ENCODE peak calls at places on chromosomes 6 and 20, in nine cellular contexts. One of them, this sample, is unnamed.

GRCh38 chr20:20405619-20406018 is 37.7 kb downstream of the INSM1 start:
- DNase-seq in stimulated activated CD4-positive, alpha-beta T cell treated with anti-CD3 and anti-CD28 coated beads, Interleukin-2, amount 100 ng/mL, for 48 hours: no peak
- DNase-seq in germinal center: no peak
- DNase-seq in choroid plexus epithelial cell: no peak
- DNase-seq in stimulated activated effector memory CD8-positive, alpha-beta T cell treated with anti-CD3 and anti-CD28 coated beads, Interleukin-12 subunit alpha, Interleukin-12 subunit beta, amount 100 ng/mL, for 72 hours: no peak
- DNase-seq in mesendoderm: no peak
- DNase-seq in lung: no peak
- DNase-seq in C1 segment of cervical spinal cord: no peak
- DNase-seq in mammary epithelial cell: no peak
- DNase-seq in this sample: no peak

GRCh38 chr6:160837146-160837545 is 135.1 kb downstream of the PLG start:
- DNase-seq in stimulated activated CD4-positive, alpha-beta T cell treated with anti-CD3 and anti-CD28 coated beads, Interleukin-2, amount 100 ng/mL, for 48 hours: no peak
- DNase-seq in germinal center: no peak
- DNase-seq in choroid plexus epithelial cell: no peak
- DNase-seq in stimulated activated effector memory CD8-positive, alpha-beta T cell treated with anti-CD3 and anti-CD28 coated beads, Interleukin-12 subunit alpha, Interleukin-12 subunit beta, amount 100 ng/mL, for 72 hours: no peak
- DNase-seq in mesendoderm: peak
- DNase-seq in lung: no peak
- DNase-seq in C1 segment of cervical spinal cord: no peak
- DNase-seq in mammary epithelial cell: no peak
- DNase-seq in this sample: no peak

GRCh38 chr20:46954490-46955038 is 59.9 kb downstream of the EYA2 start:
- DNase-seq in stimulated activated CD4-positive, alpha-beta T cell treated with anti-CD3 and anti-CD28 coated beads, Interleukin-2, amount 100 ng/mL, for 48 hours: no peak
- DNase-seq in germinal center: no peak
- DNase-seq in choroid plexus epithelial cell: peak
- DNase-seq in stimulated activated effector memory CD8-positive, alpha-beta T cell treated with anti-CD3 and anti-CD28 coated beads, Interleukin-12 subunit alpha, Interleukin-12 subunit beta, amount 100 ng/mL, for 72 hours: no peak
- DNase-seq in mesendoderm: no peak
- DNase-seq in lung: no peak
- DNase-seq in C1 segment of cervical spinal cord: no peak
- DNase-seq in mammary epithelial cell: peak
- DNase-seq in this sample: peak

GRCh38 chr20:25461766-25462165 is 54.3 kb downstream of the GINS1 start:
- DNase-seq in stimulated activated CD4-positive, alpha-beta T cell treated with anti-CD3 and anti-CD28 coated beads, Interleukin-2, amount 100 ng/mL, for 48 hours: no peak
- DNase-seq in germinal center: no peak
- DNase-seq in choroid plexus epithelial cell: no peak
- DNase-seq in stimulated activated effector memory CD8-positive, alpha-beta T cell treated with anti-CD3 and anti-CD28 coated beads, Interleukin-12 subunit alpha, Interleukin-12 subunit beta, amount 100 ng/mL, for 72 hours: no peak
- DNase-seq in mesendoderm: no peak
- DNase-seq in lung: no peak
- DNase-seq in C1 segment of cervical spinal cord: no peak
- DNase-seq in mammary epithelial cell: no peak
- DNase-seq in this sample: no peak

GRCh38 chr20:44586986-44587980 is 4.9 kb downstream of the PKIG start:
- DNase-seq in stimulated activated CD4-positive, alpha-beta T cell treated with anti-CD3 and anti-CD28 coated beads, Interleukin-2, amount 100 ng/mL, for 48 hours: no peak
- DNase-seq in germinal center: no peak
- DNase-seq in choroid plexus epithelial cell: peak
- DNase-seq in stimulated activated effector memory CD8-positive, alpha-beta T cell treated with anti-CD3 and anti-CD28 coated beads, Interleukin-12 subunit alpha, Interleukin-12 subunit beta, amount 100 ng/mL, for 72 hours: no peak
- DNase-seq in mesendoderm: no peak
- DNase-seq in lung: no peak
- DNase-seq in C1 segment of cervical spinal cord: no peak
- DNase-seq in mammary epithelial cell: no peak
- DNase-seq in this sample: no peak

GRCh38 chr6:4794140-4794707 is 18.0 kb downstream of the CDYL start:
- DNase-seq in stimulated activated CD4-positive, alpha-beta T cell treated with anti-CD3 and anti-CD28 coated beads, Interleukin-2, amount 100 ng/mL, for 48 hours: no peak
- DNase-seq in germinal center: no peak
- DNase-seq in choroid plexus epithelial cell: no peak
- DNase-seq in stimulated activated effector memory CD8-positive, alpha-beta T cell treated with anti-CD3 and anti-CD28 coated beads, Interleukin-12 subunit alpha, Interleukin-12 subunit beta, amount 100 ng/mL, for 72 hours: no peak
- DNase-seq in mesendoderm: no peak
- DNase-seq in lung: no peak
- DNase-seq in C1 segment of cervical spinal cord: peak
- DNase-seq in mammary epithelial cell: no peak
- DNase-seq in this sample: no peak

GRCh38 chr20:22414354-22414753 is 170.0 kb downstream of the FOXA2 start:
- DNase-seq in stimulated activated CD4-positive, alpha-beta T cell treated with anti-CD3 and anti-CD28 coated beads, Interleukin-2, amount 100 ng/mL, for 48 hours: no peak
- DNase-seq in germinal center: no peak
- DNase-seq in choroid plexus epithelial cell: no peak
- DNase-seq in stimulated activated effector memory CD8-positive, alpha-beta T cell treated with anti-CD3 and anti-CD28 coated beads, Interleukin-12 subunit alpha, Interleukin-12 subunit beta, amount 100 ng/mL, for 72 hours: no peak
- DNase-seq in mesendoderm: no peak
- DNase-seq in lung: no peak
- DNase-seq in C1 segment of cervical spinal cord: no peak
- DNase-seq in mammary epithelial cell: no peak
- DNase-seq in this sample: no peak

GRCh38 chr6:88566746-88567534 is 396.5 kb downstream of the RNGTT start:
- DNase-seq in stimulated activated CD4-positive, alpha-beta T cell treated with anti-CD3 and anti-CD28 coated beads, Interleukin-2, amount 100 ng/mL, for 48 hours: no peak
- DNase-seq in germinal center: peak
- DNase-seq in choroid plexus epithelial cell: no peak
- DNase-seq in stimulated activated effector memory CD8-positive, alpha-beta T cell treated with anti-CD3 and anti-CD28 coated beads, Interleukin-12 subunit alpha, Interleukin-12 subunit beta, amount 100 ng/mL, for 72 hours: no peak
- DNase-seq in mesendoderm: peak
- DNase-seq in lung: no peak
- DNase-seq in C1 segment of cervical spinal cord: no peak
- DNase-seq in mammary epithelial cell: no peak
- DNase-seq in this sample: no peak

GRCh38 chr20:59242714-59243626 is 57.4 kb upstream of the EDN3 start:
- DNase-seq in stimulated activated CD4-positive, alpha-beta T cell treated with anti-CD3 and anti-CD28 coated beads, Interleukin-2, amount 100 ng/mL, for 48 hours: no peak
- DNase-seq in germinal center: no peak
- DNase-seq in choroid plexus epithelial cell: no peak
- DNase-seq in stimulated activated effector memory CD8-positive, alpha-beta T cell treated with anti-CD3 and anti-CD28 coated beads, Interleukin-12 subunit alpha, Interleukin-12 subunit beta, amount 100 ng/mL, for 72 hours: peak
- DNase-seq in mesendoderm: no peak
- DNase-seq in lung: no peak
- DNase-seq in C1 segment of cervical spinal cord: no peak
- DNase-seq in mammary epithelial cell: peak
- DNase-seq in this sample: no peak

GRCh38 chr6:123321020-123321419 is 315.7 kb downstream of the TRDN start:
- DNase-seq in stimulated activated CD4-positive, alpha-beta T cell treated with anti-CD3 and anti-CD28 coated beads, Interleukin-2, amount 100 ng/mL, for 48 hours: no peak
- DNase-seq in germinal center: no peak
- DNase-seq in choroid plexus epithelial cell: no peak
- DNase-seq in stimulated activated effector memory CD8-positive, alpha-beta T cell treated with anti-CD3 and anti-CD28 coated beads, Interleukin-12 subunit alpha, Interleukin-12 subunit beta, amount 100 ng/mL, for 72 hours: no peak
- DNase-seq in mesendoderm: no peak
- DNase-seq in lung: no peak
- DNase-seq in C1 segment of cervical spinal cord: no peak
- DNase-seq in mammary epithelial cell: no peak
- DNase-seq in this sample: no peak

GRCh38 chr6:39276379-39276995 is 37.7 kb downstream of the KCNK17 start:
- DNase-seq in stimulated activated CD4-positive, alpha-beta T cell treated with anti-CD3 and anti-CD28 coated beads, Interleukin-2, amount 100 ng/mL, for 48 hours: no peak
- DNase-seq in germinal center: no peak
- DNase-seq in choroid plexus epithelial cell: no peak
- DNase-seq in stimulated activated effector memory CD8-positive, alpha-beta T cell treated with anti-CD3 and anti-CD28 coated beads, Interleukin-12 subunit alpha, Interleukin-12 subunit beta, amount 100 ng/mL, for 72 hours: no peak
- DNase-seq in mesendoderm: no peak
- DNase-seq in lung: no peak
- DNase-seq in C1 segment of cervical spinal cord: no peak
- DNase-seq in mammary epithelial cell: no peak
- DNase-seq in this sample: no peak

GRCh38 chr6:128667339-128667858 is 147.0 kb upstream of the PTPRK start:
- DNase-seq in stimulated activated CD4-positive, alpha-beta T cell treated with anti-CD3 and anti-CD28 coated beads, Interleukin-2, amount 100 ng/mL, for 48 hours: no peak
- DNase-seq in germinal center: no peak
- DNase-seq in choroid plexus epithelial cell: no peak
- DNase-seq in stimulated activated effector memory CD8-positive, alpha-beta T cell treated with anti-CD3 and anti-CD28 coated beads, Interleukin-12 subunit alpha, Interleukin-12 subunit beta, amount 100 ng/mL, for 72 hours: no peak
- DNase-seq in mesendoderm: no peak
- DNase-seq in lung: no peak
- DNase-seq in C1 segment of cervical spinal cord: no peak
- DNase-seq in mammary epithelial cell: no peak
- DNase-seq in this sample: no peak

GRCh38 chr6:163226836-163227485 is 187.6 kb upstream of the QKI start:
- DNase-seq in stimulated activated CD4-positive, alpha-beta T cell treated with anti-CD3 and anti-CD28 coated beads, Interleukin-2, amount 100 ng/mL, for 48 hours: no peak
- DNase-seq in germinal center: no peak
- DNase-seq in choroid plexus epithelial cell: peak
- DNase-seq in stimulated activated effector memory CD8-positive, alpha-beta T cell treated with anti-CD3 and anti-CD28 coated beads, Interleukin-12 subunit alpha, Interleukin-12 subunit beta, amount 100 ng/mL, for 72 hours: no peak
- DNase-seq in mesendoderm: no peak
- DNase-seq in lung: no peak
- DNase-seq in C1 segment of cervical spinal cord: no peak
- DNase-seq in mammary epithelial cell: peak
- DNase-seq in this sample: no peak

GRCh38 chr6:151443911-151444621 is 7.9 kb downstream of the RMND1 start:
- DNase-seq in stimulated activated CD4-positive, alpha-beta T cell treated with anti-CD3 and anti-CD28 coated beads, Interleukin-2, amount 100 ng/mL, for 48 hours: no peak
- DNase-seq in germinal center: no peak
- DNase-seq in choroid plexus epithelial cell: no peak
- DNase-seq in stimulated activated effector memory CD8-positive, alpha-beta T cell treated with anti-CD3 and anti-CD28 coated beads, Interleukin-12 subunit alpha, Interleukin-12 subunit beta, amount 100 ng/mL, for 72 hours: no peak
- DNase-seq in mesendoderm: no peak
- DNase-seq in lung: no peak
- DNase-seq in C1 segment of cervical spinal cord: no peak
- DNase-seq in mammary epithelial cell: peak
- DNase-seq in this sample: no peak

GRCh38 chr20:64239449-64240242 is 15.9 kb upstream of the PCMTD2 start:
- DNase-seq in stimulated activated CD4-positive, alpha-beta T cell treated with anti-CD3 and anti-CD28 coated beads, Interleukin-2, amount 100 ng/mL, for 48 hours: no peak
- DNase-seq in germinal center: no peak
- DNase-seq in choroid plexus epithelial cell: no peak
- DNase-seq in stimulated activated effector memory CD8-positive, alpha-beta T cell treated with anti-CD3 and anti-CD28 coated beads, Interleukin-12 subunit alpha, Interleukin-12 subunit beta, amount 100 ng/mL, for 72 hours: no peak
- DNase-seq in mesendoderm: no peak
- DNase-seq in lung: no peak
- DNase-seq in C1 segment of cervical spinal cord: no peak
- DNase-seq in mammary epithelial cell: no peak
- DNase-seq in this sample: no peak

GRCh38 chr6:169960891-169961611 is 209.6 kb downstream of the ERMARD start:
- DNase-seq in stimulated activated CD4-positive, alpha-beta T cell treated with anti-CD3 and anti-CD28 coated beads, Interleukin-2, amount 100 ng/mL, for 48 hours: no peak
- DNase-seq in germinal center: no peak
- DNase-seq in choroid plexus epithelial cell: no peak
- DNase-seq in stimulated activated effector memory CD8-positive, alpha-beta T cell treated with anti-CD3 and anti-CD28 coated beads, Interleukin-12 subunit alpha, Interleukin-12 subunit beta, amount 100 ng/mL, for 72 hours: no peak
- DNase-seq in mesendoderm: peak
- DNase-seq in lung: no peak
- DNase-seq in C1 segment of cervical spinal cord: no peak
- DNase-seq in mammary epithelial cell: no peak
- DNase-seq in this sample: no peak

GRCh38 chr6:25014806-25015560 is 79.2 kb upstream of the RIPOR2 start:
- DNase-seq in stimulated activated CD4-positive, alpha-beta T cell treated with anti-CD3 and anti-CD28 coated beads, Interleukin-2, amount 100 ng/mL, for 48 hours: no peak
- DNase-seq in germinal center: peak
- DNase-seq in choroid plexus epithelial cell: peak
- DNase-seq in stimulated activated effector memory CD8-positive, alpha-beta T cell treated with anti-CD3 and anti-CD28 coated beads, Interleukin-12 subunit alpha, Interleukin-12 subunit beta, amount 100 ng/mL, for 72 hours: no peak
- DNase-seq in mesendoderm: peak
- DNase-seq in lung: no peak
- DNase-seq in C1 segment of cervical spinal cord: no peak
- DNase-seq in mammary epithelial cell: peak
- DNase-seq in this sample: no peak

GRCh38 chr20:64265201-64265600 is 9.7 kb downstream of the PCMTD2 start:
- DNase-seq in stimulated activated CD4-positive, alpha-beta T cell treated with anti-CD3 and anti-CD28 coated beads, Interleukin-2, amount 100 ng/mL, for 48 hours: no peak
- DNase-seq in germinal center: no peak
- DNase-seq in choroid plexus epithelial cell: peak
- DNase-seq in stimulated activated effector memory CD8-positive, alpha-beta T cell treated with anti-CD3 and anti-CD28 coated beads, Interleukin-12 subunit alpha, Interleukin-12 subunit beta, amount 100 ng/mL, for 72 hours: no peak
- DNase-seq in mesendoderm: no peak
- DNase-seq in lung: no peak
- DNase-seq in C1 segment of cervical spinal cord: no peak
- DNase-seq in mammary epithelial cell: no peak
- DNase-seq in this sample: no peak

GRCh38 chr6:1024587-1024986 is 287.3 kb upstream of the FOXQ1 start:
- DNase-seq in stimulated activated CD4-positive, alpha-beta T cell treated with anti-CD3 and anti-CD28 coated beads, Interleukin-2, amount 100 ng/mL, for 48 hours: no peak
- DNase-seq in germinal center: no peak
- DNase-seq in choroid plexus epithelial cell: peak
- DNase-seq in stimulated activated effector memory CD8-positive, alpha-beta T cell treated with anti-CD3 and anti-CD28 coated beads, Interleukin-12 subunit alpha, Interleukin-12 subunit beta, amount 100 ng/mL, for 72 hours: no peak
- DNase-seq in mesendoderm: peak
- DNase-seq in lung: peak
- DNase-seq in C1 segment of cervical spinal cord: no peak
- DNase-seq in mammary epithelial cell: peak
- DNase-seq in this sample: peak

GRCh38 chr6:155440758-155441157 is 14.9 kb downstream of the NOX3 start:
- DNase-seq in stimulated activated CD4-positive, alpha-beta T cell treated with anti-CD3 and anti-CD28 coated beads, Interleukin-2, amount 100 ng/mL, for 48 hours: no peak
- DNase-seq in germinal center: no peak
- DNase-seq in choroid plexus epithelial cell: no peak
- DNase-seq in stimulated activated effector memory CD8-positive, alpha-beta T cell treated with anti-CD3 and anti-CD28 coated beads, Interleukin-12 subunit alpha, Interleukin-12 subunit beta, amount 100 ng/mL, for 72 hours: no peak
- DNase-seq in mesendoderm: no peak
- DNase-seq in lung: no peak
- DNase-seq in C1 segment of cervical spinal cord: no peak
- DNase-seq in mammary epithelial cell: no peak
- DNase-seq in this sample: no peak

GRCh38 chr6:24329022-24329421 is 28.8 kb downstream of the DCDC2 start:
- DNase-seq in stimulated activated CD4-positive, alpha-beta T cell treated with anti-CD3 and anti-CD28 coated beads, Interleukin-2, amount 100 ng/mL, for 48 hours: no peak
- DNase-seq in germinal center: no peak
- DNase-seq in choroid plexus epithelial cell: no peak
- DNase-seq in stimulated activated effector memory CD8-positive, alpha-beta T cell treated with anti-CD3 and anti-CD28 coated beads, Interleukin-12 subunit alpha, Interleukin-12 subunit beta, amount 100 ng/mL, for 72 hours: no peak
- DNase-seq in mesendoderm: no peak
- DNase-seq in lung: no peak
- DNase-seq in C1 segment of cervical spinal cord: no peak
- DNase-seq in mammary epithelial cell: no peak
- DNase-seq in this sample: no peak

GRCh38 chr6:148329568-148330299 is 12.9 kb upstream of the SASH1 start:
- DNase-seq in stimulated activated CD4-positive, alpha-beta T cell treated with anti-CD3 and anti-CD28 coated beads, Interleukin-2, amount 100 ng/mL, for 48 hours: no peak
- DNase-seq in germinal center: no peak
- DNase-seq in choroid plexus epithelial cell: peak
- DNase-seq in stimulated activated effector memory CD8-positive, alpha-beta T cell treated with anti-CD3 and anti-CD28 coated beads, Interleukin-12 subunit alpha, Interleukin-12 subunit beta, amount 100 ng/mL, for 72 hours: no peak
- DNase-seq in mesendoderm: no peak
- DNase-seq in lung: no peak
- DNase-seq in C1 segment of cervical spinal cord: no peak
- DNase-seq in mammary epithelial cell: peak
- DNase-seq in this sample: no peak

GRCh38 chr20:41030536-41031242 is 2.1 kb downstream of the TOP1 start:
- DNase-seq in stimulated activated CD4-positive, alpha-beta T cell treated with anti-CD3 and anti-CD28 coated beads, Interleukin-2, amount 100 ng/mL, for 48 hours: no peak
- DNase-seq in germinal center: no peak
- DNase-seq in choroid plexus epithelial cell: peak
- DNase-seq in stimulated activated effector memory CD8-positive, alpha-beta T cell treated with anti-CD3 and anti-CD28 coated beads, Interleukin-12 subunit alpha, Interleukin-12 subunit beta, amount 100 ng/mL, for 72 hours: no peak
- DNase-seq in mesendoderm: no peak
- DNase-seq in lung: no peak
- DNase-seq in C1 segment of cervical spinal cord: no peak
- DNase-seq in mammary epithelial cell: peak
- DNase-seq in this sample: no peak

GRCh38 chr6:32954983-32955802 is 2.3 kb upstream of the HLA-DMA start:
- DNase-seq in stimulated activated CD4-positive, alpha-beta T cell treated with anti-CD3 and anti-CD28 coated beads, Interleukin-2, amount 100 ng/mL, for 48 hours: no peak
- DNase-seq in germinal center: no peak
- DNase-seq in choroid plexus epithelial cell: peak
- DNase-seq in stimulated activated effector memory CD8-positive, alpha-beta T cell treated with anti-CD3 and anti-CD28 coated beads, Interleukin-12 subunit alpha, Interleukin-12 subunit beta, amount 100 ng/mL, for 72 hours: peak
- DNase-seq in mesendoderm: peak
- DNase-seq in lung: no peak
- DNase-seq in C1 segment of cervical spinal cord: no peak
- DNase-seq in mammary epithelial cell: peak
- DNase-seq in this sample: no peak

GRCh38 chr6:111743859-111744692 is 129.2 kb downstream of the FYN start:
- DNase-seq in stimulated activated CD4-positive, alpha-beta T cell treated with anti-CD3 and anti-CD28 coated beads, Interleukin-2, amount 100 ng/mL, for 48 hours: no peak
- DNase-seq in germinal center: no peak
- DNase-seq in choroid plexus epithelial cell: peak
- DNase-seq in stimulated activated effector memory CD8-positive, alpha-beta T cell treated with anti-CD3 and anti-CD28 coated beads, Interleukin-12 subunit alpha, Interleukin-12 subunit beta, amount 100 ng/mL, for 72 hours: no peak
- DNase-seq in mesendoderm: no peak
- DNase-seq in lung: no peak
- DNase-seq in C1 segment of cervical spinal cord: no peak
- DNase-seq in mammary epithelial cell: no peak
- DNase-seq in this sample: no peak

GRCh38 chr6:24935753-24936152 is at the start of gene RIPOR2:
- DNase-seq in stimulated activated CD4-positive, alpha-beta T cell treated with anti-CD3 and anti-CD28 coated beads, Interleukin-2, amount 100 ng/mL, for 48 hours: peak
- DNase-seq in germinal center: peak
- DNase-seq in choroid plexus epithelial cell: peak
- DNase-seq in stimulated activated effector memory CD8-positive, alpha-beta T cell treated with anti-CD3 and anti-CD28 coated beads, Interleukin-12 subunit alpha, Interleukin-12 subunit beta, amount 100 ng/mL, for 72 hours: peak
- DNase-seq in mesendoderm: peak
- DNase-seq in lung: peak
- DNase-seq in C1 segment of cervical spinal cord: peak
- DNase-seq in mammary epithelial cell: no peak
- DNase-seq in this sample: no peak

GRCh38 chr20:8424010-8424409 is 291.9 kb downstream of the PLCB1 start:
- DNase-seq in stimulated activated CD4-positive, alpha-beta T cell treated with anti-CD3 and anti-CD28 coated beads, Interleukin-2, amount 100 ng/mL, for 48 hours: no peak
- DNase-seq in germinal center: no peak
- DNase-seq in choroid plexus epithelial cell: peak
- DNase-seq in stimulated activated effector memory CD8-positive, alpha-beta T cell treated with anti-CD3 and anti-CD28 coated beads, Interleukin-12 subunit alpha, Interleukin-12 subunit beta, amount 100 ng/mL, for 72 hours: no peak
- DNase-seq in mesendoderm: no peak
- DNase-seq in lung: no peak
- DNase-seq in C1 segment of cervical spinal cord: no peak
- DNase-seq in mammary epithelial cell: no peak
- DNase-seq in this sample: no peak

GRCh38 chr20:56788671-56789610 is 159.8 kb downstream of the TFAP2C start:
- DNase-seq in stimulated activated CD4-positive, alpha-beta T cell treated with anti-CD3 and anti-CD28 coated beads, Interleukin-2, amount 100 ng/mL, for 48 hours: no peak
- DNase-seq in germinal center: no peak
- DNase-seq in choroid plexus epithelial cell: peak
- DNase-seq in stimulated activated effector memory CD8-positive, alpha-beta T cell treated with anti-CD3 and anti-CD28 coated beads, Interleukin-12 subunit alpha, Interleukin-12 subunit beta, amount 100 ng/mL, for 72 hours: no peak
- DNase-seq in mesendoderm: no peak
- DNase-seq in lung: no peak
- DNase-seq in C1 segment of cervical spinal cord: no peak
- DNase-seq in mammary epithelial cell: peak
- DNase-seq in this sample: peak

GRCh38 chr6:144820270-144820669 is 535.1 kb downstream of the UTRN start:
- DNase-seq in stimulated activated CD4-positive, alpha-beta T cell treated with anti-CD3 and anti-CD28 coated beads, Interleukin-2, amount 100 ng/mL, for 48 hours: no peak
- DNase-seq in germinal center: no peak
- DNase-seq in choroid plexus epithelial cell: no peak
- DNase-seq in stimulated activated effector memory CD8-positive, alpha-beta T cell treated with anti-CD3 and anti-CD28 coated beads, Interleukin-12 subunit alpha, Interleukin-12 subunit beta, amount 100 ng/mL, for 72 hours: no peak
- DNase-seq in mesendoderm: no peak
- DNase-seq in lung: no peak
- DNase-seq in C1 segment of cervical spinal cord: no peak
- DNase-seq in mammary epithelial cell: no peak
- DNase-seq in this sample: no peak

GRCh38 chr6:96816182-96816888 is 20.9 kb downstream of the GPR63 start:
- DNase-seq in stimulated activated CD4-positive, alpha-beta T cell treated with anti-CD3 and anti-CD28 coated beads, Interleukin-2, amount 100 ng/mL, for 48 hours: no peak
- DNase-seq in germinal center: no peak
- DNase-seq in choroid plexus epithelial cell: peak
- DNase-seq in stimulated activated effector memory CD8-positive, alpha-beta T cell treated with anti-CD3 and anti-CD28 coated beads, Interleukin-12 subunit alpha, Interleukin-12 subunit beta, amount 100 ng/mL, for 72 hours: no peak
- DNase-seq in mesendoderm: peak
- DNase-seq in lung: no peak
- DNase-seq in C1 segment of cervical spinal cord: no peak
- DNase-seq in mammary epithelial cell: no peak
- DNase-seq in this sample: no peak

GRCh38 chr6:131696956-131697355 is 4.2 kb downstream of the OR2A4 start:
- DNase-seq in stimulated activated CD4-positive, alpha-beta T cell treated with anti-CD3 and anti-CD28 coated beads, Interleukin-2, amount 100 ng/mL, for 48 hours: no peak
- DNase-seq in germinal center: no peak
- DNase-seq in choroid plexus epithelial cell: no peak
- DNase-seq in stimulated activated effector memory CD8-positive, alpha-beta T cell treated with anti-CD3 and anti-CD28 coated beads, Interleukin-12 subunit alpha, Interleukin-12 subunit beta, amount 100 ng/mL, for 72 hours: no peak
- DNase-seq in mesendoderm: no peak
- DNase-seq in lung: no peak
- DNase-seq in C1 segment of cervical spinal cord: no peak
- DNase-seq in mammary epithelial cell: no peak
- DNase-seq in this sample: no peak

This sample was measured in H54.